ENCODE peak calls at places on chromosome 13, in six cellular contexts. One of them, this sample, is unnamed.

GRCh38 chr13:100596516-100596915 is 7.9 kb upstream of the GGACT start:
- DNase-seq in body of pancreas: no peak
- DNase-seq in tibial nerve: no peak
- DNase-seq in Peyer's patch: no peak
- DNase-seq in stomach: no peak
- DNase-seq in GM06990: no peak
- DNase-seq in this sample: no peak

GRCh38 chr13:71242191-71242590 is 624.8 kb downstream of the DACH1 start:
- DNase-seq in body of pancreas: no peak
- DNase-seq in tibial nerve: no peak
- DNase-seq in Peyer's patch: no peak
- DNase-seq in stomach: no peak
- DNase-seq in GM06990: no peak
- DNase-seq in this sample: no peak

GRCh38 chr13:113623491-113624234 is 34.3 kb downstream of the ATP4B start:
- DNase-seq in body of pancreas: no peak
- DNase-seq in tibial nerve: no peak
- DNase-seq in Peyer's patch: no peak
- DNase-seq in stomach: no peak
- DNase-seq in GM06990: no peak
- DNase-seq in this sample: no peak

GRCh38 chr13:28761586-28761985 is 42.8 kb upstream of the SLC46A3 start:
- DNase-seq in body of pancreas: no peak
- DNase-seq in tibial nerve: no peak
- DNase-seq in Peyer's patch: no peak
- DNase-seq in stomach: no peak
- DNase-seq in GM06990: no peak
- DNase-seq in this sample: no peak

GRCh38 chr13:71867101-71867814 is at the start of gene DACH1:
- DNase-seq in body of pancreas: peak; percentile 65
- DNase-seq in tibial nerve: peak; percentile 17
- DNase-seq in Peyer's patch: peak; percentile 81
- DNase-seq in stomach: peak; percentile 28
- DNase-seq in GM06990: no peak
- DNase-seq in this sample: no peak

GRCh38 chr13:77749481-77749880 is 52.0 kb downstream of the SLAIN1 start:
- DNase-seq in body of pancreas: no peak
- DNase-seq in tibial nerve: no peak
- DNase-seq in Peyer's patch: no peak
- DNase-seq in stomach: no peak
- DNase-seq in GM06990: no peak
- DNase-seq in this sample: no peak

GRCh38 chr13:65964672-65965071 is 1265.5 kb downstream of the PCDH9 start:
- DNase-seq in body of pancreas: no peak
- DNase-seq in tibial nerve: no peak
- DNase-seq in Peyer's patch: no peak
- DNase-seq in stomach: no peak
- DNase-seq in GM06990: no peak
- DNase-seq in this sample: no peak

GRCh38 chr13:72384879-72385278 is 342.6 kb downstream of the MZT1 start:
- DNase-seq in body of pancreas: peak; percentile 7
- DNase-seq in tibial nerve: peak; percentile 15
- DNase-seq in Peyer's patch: no peak
- DNase-seq in stomach: no peak
- DNase-seq in GM06990: no peak
- DNase-seq in this sample: no peak

GRCh38 chr13:108662528-108662927 is 33.1 kb downstream of the MYO16 start:
- DNase-seq in body of pancreas: no peak
- DNase-seq in tibial nerve: no peak
- DNase-seq in Peyer's patch: no peak
- DNase-seq in stomach: no peak
- DNase-seq in GM06990: no peak
- DNase-seq in this sample: no peak

GRCh38 chr13:48054601-48055000 is 17.1 kb downstream of the NUDT15 start:
- DNase-seq in body of pancreas: no peak
- DNase-seq in tibial nerve: no peak
- DNase-seq in Peyer's patch: no peak
- DNase-seq in stomach: no peak
- DNase-seq in GM06990: no peak
- DNase-seq in this sample: no peak

GRCh38 chr13:113002206-113002821 is 33.3 kb downstream of the MCF2L start:
- DNase-seq in body of pancreas: peak; percentile 58
- DNase-seq in tibial nerve: no peak
- DNase-seq in Peyer's patch: no peak
- DNase-seq in stomach: no peak
- DNase-seq in GM06990: no peak
- DNase-seq in this sample: no peak

GRCh38 chr13:29819157-29819556 is 31.3 kb downstream of the UBL3 start:
- DNase-seq in body of pancreas: no peak
- DNase-seq in tibial nerve: no peak
- DNase-seq in Peyer's patch: no peak
- DNase-seq in stomach: no peak
- DNase-seq in GM06990: no peak
- DNase-seq in this sample: no peak

GRCh38 chr13:44142540-44142867 is 231.1 kb upstream of the SERP2 start:
- DNase-seq in body of pancreas: peak; percentile 16
- DNase-seq in tibial nerve: peak; percentile 17
- DNase-seq in Peyer's patch: no peak
- DNase-seq in stomach: no peak
- DNase-seq in GM06990: no peak
- DNase-seq in this sample: no peak

GRCh38 chr13:36997716-36998427 is 1.3 kb downstream of the ALG5 start:
- DNase-seq in body of pancreas: no peak
- DNase-seq in tibial nerve: no peak
- DNase-seq in Peyer's patch: no peak
- DNase-seq in stomach: no peak
- DNase-seq in GM06990: no peak
- DNase-seq in this sample: no peak

GRCh38 chr13:79227418-79227817 is 178.6 kb downstream of the RBM26 start:
- DNase-seq in body of pancreas: no peak
- DNase-seq in tibial nerve: no peak
- DNase-seq in Peyer's patch: no peak
- DNase-seq in stomach: no peak
- DNase-seq in GM06990: peak; percentile 36
- DNase-seq in this sample: no peak

GRCh38 chr13:74562381-74562780 is 428.2 kb upstream of the KLF12 start:
- DNase-seq in body of pancreas: no peak
- DNase-seq in tibial nerve: no peak
- DNase-seq in Peyer's patch: no peak
- DNase-seq in stomach: no peak
- DNase-seq in GM06990: no peak
- DNase-seq in this sample: no peak

GRCh38 chr13:102638741-102639140 is 42.0 kb downstream of the TPP2 start:
- DNase-seq in body of pancreas: no peak
- DNase-seq in tibial nerve: no peak
- DNase-seq in Peyer's patch: no peak
- DNase-seq in stomach: no peak
- DNase-seq in GM06990: no peak
- DNase-seq in this sample: no peak
- H3K36me3 ChIP-seq in body of pancreas: no peaks in the 10 kb centered on the region
- H3K36me3 ChIP-seq in tibial nerve: no peaks in the 10 kb centered on the region
- H3K36me3 ChIP-seq in Peyer's patch: peaks cover 3% of the 10 kb centered on the region
- H3K36me3 ChIP-seq in stomach: peaks cover 97% of the 10 kb centered on the region
- H3K36me3 ChIP-seq in GM06990: peaks cover 14% of the 10 kb centered on the region
- H3K36me3 ChIP-seq in this sample: peaks cover 81% of the 10 kb centered on the region

GRCh38 chr13:41356788-41357187 is 45.7 kb downstream of the NAA16 start:
- DNase-seq in body of pancreas: no peak
- DNase-seq in tibial nerve: no peak
- DNase-seq in Peyer's patch: no peak
- DNase-seq in stomach: no peak
- DNase-seq in GM06990: no peak
- DNase-seq in this sample: no peak
- H3K36me3 ChIP-seq in body of pancreas: no peaks in the 10 kb centered on the region
- H3K36me3 ChIP-seq in tibial nerve: no peaks in the 10 kb centered on the region
- H3K36me3 ChIP-seq in Peyer's patch: no peaks in the 10 kb centered on the region
- H3K36me3 ChIP-seq in stomach: peaks cover 54% of the 10 kb centered on the region
- H3K36me3 ChIP-seq in GM06990: peaks cover 2% of the 10 kb centered on the region
- H3K36me3 ChIP-seq in this sample: peaks cover 80% of the 10 kb centered on the region

GRCh38 chr13:24112791-24113190 is 47.7 kb upstream of the SPATA13 start:
- DNase-seq in body of pancreas: no peak
- DNase-seq in tibial nerve: no peak
- DNase-seq in Peyer's patch: no peak
- DNase-seq in stomach: no peak
- DNase-seq in GM06990: no peak
- DNase-seq in this sample: no peak
- H3K36me3 ChIP-seq in body of pancreas: no peaks in the 10 kb centered on the region
- H3K36me3 ChIP-seq in tibial nerve: no peaks in the 10 kb centered on the region
- H3K36me3 ChIP-seq in Peyer's patch: no peaks in the 10 kb centered on the region
- H3K36me3 ChIP-seq in stomach: no peaks in the 10 kb centered on the region
- H3K36me3 ChIP-seq in GM06990: no peaks in the 10 kb centered on the region
- H3K36me3 ChIP-seq in this sample: no peaks in the 10 kb centered on the region

GRCh38 chr13:98795220-98795619 is 42.7 kb upstream of the SLC15A1 start:
- DNase-seq in body of pancreas: no peak
- DNase-seq in tibial nerve: no peak
- DNase-seq in Peyer's patch: no peak
- DNase-seq in stomach: no peak
- DNase-seq in GM06990: no peak
- DNase-seq in this sample: no peak

GRCh38 chr13:98796798-98797197 is 44.3 kb upstream of the SLC15A1 start:
- DNase-seq in body of pancreas: no peak
- DNase-seq in tibial nerve: no peak
- DNase-seq in Peyer's patch: no peak
- DNase-seq in stomach: no peak
- DNase-seq in GM06990: no peak
- DNase-seq in this sample: no peak

GRCh38 chr13:98796191-98796590 is 43.7 kb upstream of the SLC15A1 start:
- DNase-seq in body of pancreas: no peak
- DNase-seq in tibial nerve: no peak
- DNase-seq in Peyer's patch: no peak
- DNase-seq in stomach: no peak
- DNase-seq in GM06990: no peak
- DNase-seq in this sample: no peak

GRCh38 chr13:98798849-98799645 is 46.6 kb upstream of the SLC15A1 start:
- DNase-seq in body of pancreas: no peak
- DNase-seq in tibial nerve: no peak
- DNase-seq in Peyer's patch: no peak
- DNase-seq in stomach: no peak
- DNase-seq in GM06990: no peak
- DNase-seq in this sample: no peak

DNA sequence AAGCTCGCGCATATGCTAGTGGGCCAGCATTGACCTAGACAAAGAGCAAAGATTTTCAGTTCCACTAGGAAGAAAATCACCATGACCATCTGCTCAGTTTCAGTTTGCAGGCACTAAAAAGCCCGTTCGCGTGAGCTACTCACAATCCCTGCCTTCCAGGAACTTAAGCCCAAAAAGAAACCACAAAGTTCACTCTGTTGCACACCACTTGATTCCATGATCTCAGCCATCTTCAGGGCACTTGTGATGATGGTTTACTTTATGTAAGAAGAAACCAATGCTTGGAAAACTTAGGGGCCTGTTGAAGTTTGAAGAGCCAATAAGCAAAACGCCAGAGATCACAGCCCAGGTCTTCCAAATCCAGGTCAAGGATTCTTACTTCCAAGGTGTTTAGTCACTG is 45.0 kb upstream of the SLC15A1 start:
- DNase-seq in body of pancreas: no peak
- DNase-seq in tibial nerve: no peak
- DNase-seq in Peyer's patch: no peak
- DNase-seq in stomach: no peak
- DNase-seq in GM06990: no peak
- DNase-seq in this sample: no peak
- H3K36me3 ChIP-seq in body of pancreas: no peaks in the 10 kb centered on the region
- H3K36me3 ChIP-seq in tibial nerve: no peaks in the 10 kb centered on the region
- H3K36me3 ChIP-seq in Peyer's patch: no peaks in the 10 kb centered on the region
- H3K36me3 ChIP-seq in stomach: peaks cover 73% of the 10 kb centered on the region
- H3K36me3 ChIP-seq in GM06990: no peaks in the 10 kb centered on the region
- H3K36me3 ChIP-seq in this sample: no peaks in the 10 kb centered on the region

GRCh38 chr13:52669677-52670076 is 17.0 kb downstream of the SUGT1 start:
- DNase-seq in body of pancreas: no peak
- DNase-seq in tibial nerve: no peak
- DNase-seq in Peyer's patch: no peak
- DNase-seq in stomach: no peak
- DNase-seq in GM06990: no peak
- DNase-seq in this sample: no peak

GRCh38 chr13:52665325-52665724 is 12.7 kb downstream of the SUGT1 start:
- DNase-seq in body of pancreas: no peak
- DNase-seq in tibial nerve: no peak
- DNase-seq in Peyer's patch: no peak
- DNase-seq in stomach: no peak
- DNase-seq in GM06990: peak; percentile 14
- DNase-seq in this sample: peak; percentile 20

GRCh38 chr13:52659340-52659739 is 6.7 kb downstream of the SUGT1 start:
- DNase-seq in body of pancreas: no peak
- DNase-seq in tibial nerve: no peak
- DNase-seq in Peyer's patch: no peak
- DNase-seq in stomach: no peak
- DNase-seq in GM06990: no peak
- DNase-seq in this sample: no peak

GRCh38 chr13:52664269-52664668 is 11.6 kb downstream of the SUGT1 start:
- DNase-seq in body of pancreas: no peak
- DNase-seq in tibial nerve: no peak
- DNase-seq in Peyer's patch: no peak
- DNase-seq in stomach: no peak
- DNase-seq in GM06990: no peak
- DNase-seq in this sample: no peak
- H3K36me3 ChIP-seq in body of pancreas: no peaks in the 10 kb centered on the region
- H3K36me3 ChIP-seq in tibial nerve: no peaks in the 10 kb centered on the region
- H3K36me3 ChIP-seq in Peyer's patch: no peaks in the 10 kb centered on the region
- H3K36me3 ChIP-seq in stomach: peaks cover 98% of the 10 kb centered on the region
- H3K36me3 ChIP-seq in GM06990: peaks cover 2% of the 10 kb centered on the region
- H3K36me3 ChIP-seq in this sample: peaks cover 95% of the 10 kb centered on the region

DNA sequence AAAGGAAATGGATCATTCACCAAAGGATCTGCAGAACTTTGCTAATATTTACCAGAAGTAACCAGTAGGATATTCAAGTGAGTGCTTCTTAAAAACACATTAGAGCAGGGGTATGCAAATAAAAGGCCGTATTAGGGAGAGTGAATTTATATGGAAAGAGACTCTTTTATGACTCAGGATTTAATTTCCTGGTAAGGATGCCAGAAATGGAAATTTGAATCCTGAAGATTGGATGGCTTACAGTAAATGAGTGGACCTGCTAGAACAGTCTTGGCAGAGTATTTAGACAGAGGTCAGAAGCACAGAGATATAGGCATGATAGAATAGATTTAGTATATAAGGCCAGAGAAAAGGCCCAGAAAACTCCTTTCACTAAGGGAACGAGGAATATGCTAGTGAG is 201.6 kb downstream of the SLITRK5 start:
- DNase-seq in body of pancreas: no peak
- DNase-seq in tibial nerve: no peak
- DNase-seq in Peyer's patch: no peak
- DNase-seq in stomach: no peak
- DNase-seq in GM06990: no peak
- DNase-seq in this sample: no peak
- H3K36me3 ChIP-seq in body of pancreas: no peaks in the 10 kb centered on the region
- H3K36me3 ChIP-seq in tibial nerve: no peaks in the 10 kb centered on the region
- H3K36me3 ChIP-seq in Peyer's patch: no peaks in the 10 kb centered on the region
- H3K36me3 ChIP-seq in stomach: no peaks in the 10 kb centered on the region
- H3K36me3 ChIP-seq in GM06990: no peaks in the 10 kb centered on the region
- H3K36me3 ChIP-seq in this sample: no peaks in the 10 kb centered on the region

This sample was measured in OCI-LY7.